ENCODE peak calls at places on chromosomes 3 and 15, in four cellular contexts. L, Y, K and F are unnamed samples.

GRCh38 chr3:43932921-43933320 is 242.2 kb downstream of the ABHD5 start:
- DNase-seq in L (no peak), Y (no peak), K (no peak), F (no peak)

GRCh38 chr3:13237776-13238490 is 164.7 kb upstream of the IQSEC1 start:
- DNase-seq in L (no peak), Y (no peak), K (no peak), F (no peak)

GRCh38 chr15:68333775-68334470 is 56.4 kb downstream of the FEM1B start:
- DNase-seq in L (no peak), Y (no peak), K (no peak), F (peak)

GRCh38 chr3:172140499-172141391 is 101.4 kb downstream of the FNDC3B start:
- DNase-seq in L (peak), Y (no peak), K (no peak), F (no peak)

GRCh38 chr3:143526016-143526540 is 322.2 kb downstream of the SLC9A9 start:
- DNase-seq in L (peak), Y (no peak), K (no peak), F (no peak)

GRCh38 chr3:167110906-167111305 is 269.2 kb downstream of the ZBBX start:
- DNase-seq in L (no peak), Y (no peak), K (no peak), F (no peak)

GRCh38 chr15:67564590-67565345 is 22.3 kb downstream of the MAP2K5 start:
- DNase-seq in L (no peak), Y (no peak), K (no peak), F (no peak)

GRCh38 chr15:50328116-50328515 is 26.9 kb downstream of the GABPB1 start:
- DNase-seq in L (no peak), Y (no peak), K (no peak), F (no peak)

GRCh38 chr3:5226783-5227182 is 39.3 kb downstream of the EDEM1 start:
- DNase-seq in L (peak), Y (no peak), K (no peak), F (no peak)

GRCh38 chr3:197186887-197187588 is 111.4 kb downstream of the DLG1 start:
- DNase-seq in L (peak), Y (no peak), K (peak), F (no peak)

GRCh38 chr3:80338366-80338765 is 570.6 kb upstream of the ROBO1 start:
- DNase-seq in L (no peak), Y (no peak), K (no peak), F (no peak)

GRCh38 chr15:25947336-25948080 is 84.4 kb upstream of the ATP10A start:
- DNase-seq in L (no peak), Y (no peak), K (no peak), F (no peak)

GRCh38 chr3:38628835-38629234 is 20.7 kb downstream of the SCN5A start:
- DNase-seq in L (no peak), Y (no peak), K (no peak), F (no peak)

GRCh38 chr3:79086514-79086913 is 681.3 kb downstream of the ROBO1 start:
- DNase-seq in L (peak), Y (peak), K (no peak), F (no peak)

GRCh38 chr15:64356443-64357040 is 569 bp upstream of the CSNK1G1 start:
- DNase-seq in L (peak), Y (no peak), K (no peak), F (no peak)

GRCh38 chr3:13041113-13041776 is 32.0 kb downstream of the IQSEC1 start:
- DNase-seq in L (no peak), Y (no peak), K (no peak), F (no peak)

GRCh38 chr3:190811775-190812480 is 50.6 kb downstream of the GMNC start:
- DNase-seq in L (peak), Y (peak), K (no peak), F (no peak)

GRCh38 chr3:188656196-188656982 is 502.4 kb downstream of the LPP start:
- DNase-seq in L (peak), Y (no peak), K (no peak), F (peak)

GRCh38 chr3:44762170-44762677 is 630 bp downstream of the KIF15 start:
- DNase-seq in L (no peak), Y (no peak), K (peak), F (no peak)

GRCh38 chr3:66098436-66098835 is 59.7 kb upstream of the MAGI1 start:
- DNase-seq in L (peak), Y (no peak), K (no peak), F (no peak)

GRCh38 chr3:46022909-46023785 is 4.1 kb downstream of the XCR1 start:
- DNase-seq in L (no peak), Y (no peak), K (no peak), F (no peak)

GRCh38 chr15:50627351-50628055 is 59.1 kb downstream of the TRPM7 start:
- DNase-seq in L (peak), Y (no peak), K (no peak), F (no peak)

GRCh38 chr3:113105980-113106379 is 105.4 kb upstream of the BOC start:
- DNase-seq in L (no peak), Y (no peak), K (no peak), F (no peak)

GRCh38 chr3:130539005-130539404 is 22.0 kb downstream of the COL6A6 start:
- DNase-seq in L (peak), Y (no peak), K (peak), F (peak)

GRCh38 chr3:129596194-129597086 is 10.0 kb downstream of the PLXND1 start:
- DNase-seq in L (peak), Y (peak), K (no peak), F (peak)

GRCh38 chr3:71218508-71218907 is 365.0 kb downstream of the FOXP1 start:
- DNase-seq in L (no peak), Y (no peak), K (no peak), F (no peak)

GRCh38 chr3:62277470-62277869 is 95.9 kb downstream of the FEZF2 start:
- DNase-seq in L (no peak), Y (no peak), K (no peak), F (no peak)

GRCh38 chr3:50256978-50257890 is 11.7 kb upstream of the SEMA3B start:
- DNase-seq in L (no peak), Y (no peak), K (no peak), F (peak)

GRCh38 chr15:69719527-69719926 is 266.9 kb downstream of the RPLP1 start:
- DNase-seq in L (no peak), Y (no peak), K (peak), F (peak)

GRCh38 chr15:57611938-57612337 is 20.2 kb downstream of the MYZAP start:
- DNase-seq in L (no peak), Y (no peak), K (no peak), F (no peak)

GRCh38 chr3:129352650-129353588 is 74.2 kb downstream of the HMCES start:
- DNase-seq in L (no peak), Y (no peak), K (no peak), F (no peak)

GRCh38 chr3:153138267-153139210 is 23.5 kb upstream of the RAP2B start:
- DNase-seq in L (peak), Y (no peak), K (no peak), F (peak)

GRCh38 chr15:79922512-79923067 is 25.8 kb upstream of the MTHFS start:
- DNase-seq in L (peak), Y (no peak), K (no peak), F (no peak)

GRCh38 chr3:119924111-119925094 is 142.5 kb downstream of the NR1I2 start:
- DNase-seq in L (no peak), Y (no peak), K (no peak), F (no peak)

GRCh38 chr3:136110481-136110880 is 85.7 kb downstream of the MSL2 start:
- DNase-seq in L (no peak), Y (no peak), K (no peak), F (no peak)

GRCh38 chr3:141360888-141361598 is 7.3 kb upstream of the ZBTB38 start:
- DNase-seq in L (peak), Y (peak), K (no peak), F (peak)